ENCODE peak calls at places on chromosome 14, in four cellular contexts. One of them, this sample, is unnamed. For H3K36me3 and H3K9me3, the result is how much of the 10 kb centered on the place peaks cover.

GRCh38 chr14:54606631-54607133 is 39.8 kb downstream of the SAMD4A start:
- DNase-seq in tibial nerve: no peak
- DNase-seq in breast epithelium: no peak
- DNase-seq in IMR-90: peak
- DNase-seq in this sample: no peak

GRCh38 chr14:53929871-53930685 is 26.5 kb downstream of the BMP4 start:
- DNase-seq in tibial nerve: no peak
- DNase-seq in breast epithelium: no peak
- DNase-seq in IMR-90: no peak
- DNase-seq in this sample: no peak

GRCh38 chr14:81562818-81563217 is 29.2 kb upstream of the SEL1L start:
- DNase-seq in breast epithelium: no peak
- DNase-seq in tibial nerve: no peak
- DNase-seq in IMR-90: no peak
- DNase-seq in this sample: no peak

GRCh38 chr14:39316844-39317553 is 83.3 kb downstream of the MIA2 start:
- DNase-seq in breast epithelium: no peak
- DNase-seq in tibial nerve: no peak
- DNase-seq in IMR-90: no peak
- DNase-seq in this sample: no peak

GRCh38 chr14:102775855-102776760 is 1.1 kb upstream of the TRAF3 start:
- DNase-seq in breast epithelium: no peak
- DNase-seq in tibial nerve: no peak
- DNase-seq in IMR-90: peak
- DNase-seq in this sample: peak

GRCh38 chr14:103239751-103240150 is 94.3 kb upstream of the EIF5 start:
- DNase-seq in tibial nerve: no peak
- DNase-seq in breast epithelium: no peak
- DNase-seq in IMR-90: no peak
- DNase-seq in this sample: no peak

GRCh38 chr14:68469208-68469713 is 323.6 kb downstream of the ZFP36L1 start:
- DNase-seq in IMR-90: no peak
- DNase-seq in breast epithelium: no peak
- DNase-seq in tibial nerve: no peak
- DNase-seq in this sample: no peak

GRCh38 chr14:59126714-59127436 is 61.6 kb upstream of the DAAM1 start:
- DNase-seq in breast epithelium: peak
- DNase-seq in tibial nerve: peak
- DNase-seq in IMR-90: peak
- DNase-seq in this sample: no peak

GRCh38 chr14:80958258-80958657 is 2.8 kb downstream of the TSHR start:
- DNase-seq in IMR-90: no peak
- DNase-seq in breast epithelium: no peak
- DNase-seq in tibial nerve: no peak
- DNase-seq in this sample: no peak

GRCh38 chr14:68534301-68534700 is 258.6 kb downstream of the ZFP36L1 start:
- DNase-seq in breast epithelium: no peak
- DNase-seq in tibial nerve: no peak
- DNase-seq in IMR-90: no peak
- DNase-seq in this sample: no peak

DNA sequence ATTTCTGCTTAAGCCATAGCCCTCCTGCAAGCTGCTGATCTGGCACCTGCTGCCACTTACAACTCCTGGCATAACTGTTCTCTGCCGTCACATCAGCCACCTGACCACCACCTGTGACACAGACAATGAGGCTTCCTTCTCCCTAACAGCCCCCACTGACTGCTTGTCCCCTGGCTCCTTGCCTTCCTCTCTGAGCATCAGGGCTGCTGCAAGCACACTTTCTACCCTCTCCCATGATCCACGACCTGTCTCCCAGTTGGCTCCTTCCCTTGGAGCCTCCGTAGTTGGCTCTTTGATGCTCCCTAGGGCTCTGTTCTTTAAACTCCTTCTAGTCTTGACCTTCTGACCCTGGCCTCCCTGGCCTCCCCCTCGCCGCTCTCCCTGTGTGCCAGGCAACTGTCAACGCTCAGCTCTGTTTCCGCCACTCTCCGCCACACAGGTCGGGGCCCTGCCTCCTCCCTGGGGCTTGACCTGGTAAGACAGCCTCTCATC is 177.9 kb downstream of the CALM1 start:
- DNase-seq in tibial nerve: no peak
- DNase-seq in breast epithelium: no peak
- DNase-seq in IMR-90: no peak
- DNase-seq in this sample: peak
- H3K36me3 ChIP-seq in tibial nerve: under half
- H3K36me3 ChIP-seq in breast epithelium: under half
- H3K36me3 ChIP-seq in IMR-90: under half
- H3K36me3 ChIP-seq in this sample: under half

GRCh38 chr14:105914738-105915385 is 388.5 kb downstream of the TMEM121 start:
- DNase-seq in IMR-90: no peak
- DNase-seq in breast epithelium: no peak
- DNase-seq in tibial nerve: no peak
- DNase-seq in this sample: peak

GRCh38 chr14:105913861-105914260 is 387.5 kb downstream of the TMEM121 start:
- DNase-seq in IMR-90: no peak
- DNase-seq in breast epithelium: no peak
- DNase-seq in tibial nerve: no peak
- DNase-seq in this sample: no peak

GRCh38 chr14:105912641-105913180 is 386.3 kb downstream of the TMEM121 start:
- DNase-seq in IMR-90: no peak
- DNase-seq in tibial nerve: no peak
- DNase-seq in breast epithelium: no peak
- DNase-seq in this sample: no peak

GRCh38 chr14:105911006-105911847 is 384.8 kb downstream of the TMEM121 start:
- DNase-seq in breast epithelium: no peak
- DNase-seq in IMR-90: no peak
- DNase-seq in tibial nerve: no peak
- DNase-seq in this sample: no peak

GRCh38 chr14:105913221-105913620 is 386.8 kb downstream of the TMEM121 start:
- DNase-seq in tibial nerve: no peak
- DNase-seq in IMR-90: no peak
- DNase-seq in breast epithelium: no peak
- DNase-seq in this sample: no peak
- H3K9me3 ChIP-seq in tibial nerve: under half
- H3K9me3 ChIP-seq in IMR-90: under half
- H3K9me3 ChIP-seq in breast epithelium: under half
- H3K9me3 ChIP-seq in this sample: under half

GRCh38 chr14:100820945-100821344 is 5.0 kb upstream of the MEG3 start:
- DNase-seq in tibial nerve: no peak
- DNase-seq in breast epithelium: no peak
- DNase-seq in IMR-90: no peak
- DNase-seq in this sample: no peak
- TF ChIP-seq POLR2A in tibial nerve: no peak
- TF ChIP-seq POLR2A in breast epithelium: no peak
- TF ChIP-seq POLR2A in IMR-90: no peak
- TF ChIP-seq POLR2A in this sample: no peak

GRCh38 chr14:34569750-34570149 is 30.2 kb upstream of the EAPP start:
- DNase-seq in tibial nerve: no peak
- DNase-seq in breast epithelium: no peak
- DNase-seq in IMR-90: peak
- DNase-seq in this sample: no peak

GRCh38 chr14:34571771-34572170 is 32.3 kb upstream of the EAPP start:
- DNase-seq in tibial nerve: no peak
- DNase-seq in IMR-90: no peak
- DNase-seq in breast epithelium: no peak
- DNase-seq in this sample: no peak

DNA sequence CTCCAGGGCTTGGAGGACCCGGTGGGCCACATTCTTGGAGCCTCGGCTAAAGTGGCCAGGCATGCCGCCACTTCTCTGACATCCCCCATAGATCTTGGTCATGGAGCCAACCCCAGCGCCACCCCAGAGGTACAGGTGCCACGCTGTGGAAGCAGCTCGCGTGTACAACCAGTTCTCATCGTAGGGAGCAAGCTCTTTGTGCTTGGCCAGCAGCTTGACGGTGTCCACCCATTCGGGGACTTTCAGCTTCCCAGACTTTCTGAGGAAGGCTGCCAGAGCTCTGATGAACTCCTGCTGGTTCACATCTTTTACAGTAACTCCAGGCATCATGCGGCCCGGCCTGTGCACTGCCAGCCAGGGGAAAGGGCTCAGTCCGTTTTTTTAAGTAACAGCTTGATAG is 29.3 kb upstream of the EAPP start:
- DNase-seq in IMR-90: no peak
- DNase-seq in breast epithelium: no peak
- DNase-seq in tibial nerve: no peak
- DNase-seq in this sample: peak
- H3K36me3 ChIP-seq in IMR-90: half or more
- H3K36me3 ChIP-seq in breast epithelium: under half
- H3K36me3 ChIP-seq in tibial nerve: half or more
- H3K36me3 ChIP-seq in this sample: under half

This sample was measured in upper lobe of left lung.